ENCODE peak calls at places on chromosomes 6 and 20, in five cellular contexts. J is AG10803; L is kidney epithelial cell; B is thoracic aorta; D is CD4-positive, alpha-beta T cell. W is an unnamed sample.

GRCh38 chr20:19880256-19881079 is 122.4 kb downstream of the RIN2 start:
- DNase-seq in J (peak), L (peak), B (no peak), D (no peak), W (peak)

GRCh38 chr6:24919404-24919892 is 16.3 kb downstream of the RIPOR2 start:
- DNase-seq in J (no peak), L (no peak), B (no peak), D (no peak), W (no peak)

GRCh38 chr6:73234732-73235131 is 9.4 kb upstream of the KHDC1L start:
- DNase-seq in J (peak), L (no peak), B (no peak), D (no peak), W (peak)

GRCh38 chr6:144745434-144745833 is 460.3 kb downstream of the UTRN start:
- DNase-seq in J (peak), L (no peak), B (no peak), D (no peak), W (no peak)

GRCh38 chr6:112595841-112596240 is 248.7 kb downstream of the RFPL4B start:
- DNase-seq in J (no peak), L (no peak), B (no peak), D (no peak), W (no peak)

GRCh38 chr6:144840619-144841018 is 555.5 kb downstream of the UTRN start:
- DNase-seq in J (no peak), L (no peak), B (no peak), D (no peak), W (no peak)

GRCh38 chr6:118896339-118897136 is 2.6 kb downstream of the ASF1A start:
- DNase-seq in J (peak), L (no peak), B (no peak), D (no peak), W (peak)

GRCh38 chr20:51195419-51195901 is 172.6 kb upstream of the KCNG1 start:
- DNase-seq in J (peak), L (peak), B (no peak), D (no peak), W (no peak)

GRCh38 chr20:49431345-49431744 is 51.1 kb downstream of the KCNB1 start:
- DNase-seq in J (no peak), L (no peak), B (no peak), D (no peak), W (no peak)

GRCh38 chr6:111837641-111838500 is 35.4 kb downstream of the FYN start:
- DNase-seq in J (no peak), L (no peak), B (no peak), D (peak), W (no peak)

GRCh38 chr20:2984956-2985661 is 58.3 kb upstream of the GNRH2 start:
- DNase-seq in J (peak), L (peak), B (no peak), D (no peak), W (peak)

GRCh38 chr6:130421567-130421966 is 55.8 kb downstream of the TMEM200A start:
- DNase-seq in J (peak), L (peak), B (no peak), D (no peak), W (peak)

GRCh38 chr20:59028812-59029211 is 3.3 kb downstream of the ATP5F1E start:
- DNase-seq in J (no peak), L (no peak), B (no peak), D (no peak), W (no peak)

GRCh38 chr20:21266191-21266536 is 37.0 kb upstream of the XRN2 start:
- DNase-seq in J (no peak), L (no peak), B (no peak), D (no peak), W (no peak)

GRCh38 chr6:36793296-36793912 is 45.8 kb downstream of the CPNE5 start:
- DNase-seq in J (no peak), L (no peak), B (no peak), D (no peak), W (no peak)

GRCh38 chr6:90098025-90098474 is 198.6 kb downstream of the BACH2 start:
- DNase-seq in J (peak), L (peak), B (peak), D (peak), W (peak)

GRCh38 chr20:34705383-34706021 is 1.4 kb downstream of the TP53INP2 start:
- DNase-seq in J (peak), L (no peak), B (no peak), D (no peak), W (peak)

GRCh38 chr6:106517699-106518098 is 111.6 kb downstream of the RTN4IP1 start:
- DNase-seq in J (no peak), L (no peak), B (no peak), D (no peak), W (no peak)

GRCh38 chr20:41078329-41078728 is 49.7 kb downstream of the TOP1 start:
- DNase-seq in J (peak), L (no peak), B (no peak), D (no peak), W (peak)
- TF ChIP-seq CTCF in J (peak), L (peak), B (peak), D (peak), W (peak)

GRCh38 chr6:79250559-79250958 is 16.1 kb upstream of the HMGN3 start:
- DNase-seq in J (no peak), L (no peak), B (no peak), D (no peak), W (no peak)

GRCh38 chr6:79249136-79249535 is 14.7 kb upstream of the HMGN3 start:
- DNase-seq in J (no peak), L (no peak), B (no peak), D (no peak), W (no peak)

GRCh38 chr6:79246891-79247290 is 12.4 kb upstream of the HMGN3 start:
- DNase-seq in J (no peak), L (no peak), B (no peak), D (no peak), W (no peak)

GRCh38 chr6:79250107-79250514 is 15.6 kb upstream of the HMGN3 start:
- DNase-seq in J (no peak), L (no peak), B (no peak), D (no peak), W (no peak)
- TF ChIP-seq CTCF in J (peak), L (peak), B (no peak), D (no peak), W (peak)

DNA sequence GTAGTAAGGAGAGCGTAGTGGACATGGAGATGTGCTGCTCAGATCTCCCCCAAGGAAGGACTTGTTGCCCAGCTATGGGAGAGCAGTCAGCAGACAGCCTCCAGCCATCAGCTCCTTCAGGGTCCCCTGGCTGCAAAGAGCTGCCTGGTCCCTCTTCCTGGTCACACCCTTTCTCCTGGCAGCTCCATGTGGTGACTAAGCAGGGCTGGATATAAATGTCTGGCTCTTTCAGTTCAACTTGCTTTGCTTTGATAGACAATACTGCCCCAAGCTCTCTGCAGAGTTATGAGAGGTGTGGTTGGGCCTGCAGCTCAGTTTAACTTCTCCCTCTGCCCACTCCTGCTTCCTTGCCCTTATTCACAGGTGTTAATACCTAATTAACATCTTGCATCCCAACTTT is 64.1 kb upstream of the DDR1 start:
- DNase-seq in J (peak), L (no peak), B (peak), D (no peak), W (peak)
- TF ChIP-seq CTCF in J (peak), L (peak), B (no peak), D (no peak), W (no peak)

GRCh38 chr6:85676086-85676729 is 33.5 kb upstream of the SYNCRIP start:
- DNase-seq in J (peak), L (no peak), B (no peak), D (no peak), W (no peak)

GRCh38 chr6:85675030-85675819 is 32.5 kb upstream of the SYNCRIP start:
- DNase-seq in J (peak), L (peak), B (no peak), D (no peak), W (peak)

GRCh38 chr6:85678000-85678601 is 35.4 kb upstream of the SYNCRIP start:
- DNase-seq in J (no peak), L (no peak), B (peak), D (no peak), W (no peak)

GRCh38 chr6:85678602-85679444 is 36.1 kb upstream of the SYNCRIP start:
- DNase-seq in J (peak), L (peak), B (peak), D (peak), W (peak)

DNA sequence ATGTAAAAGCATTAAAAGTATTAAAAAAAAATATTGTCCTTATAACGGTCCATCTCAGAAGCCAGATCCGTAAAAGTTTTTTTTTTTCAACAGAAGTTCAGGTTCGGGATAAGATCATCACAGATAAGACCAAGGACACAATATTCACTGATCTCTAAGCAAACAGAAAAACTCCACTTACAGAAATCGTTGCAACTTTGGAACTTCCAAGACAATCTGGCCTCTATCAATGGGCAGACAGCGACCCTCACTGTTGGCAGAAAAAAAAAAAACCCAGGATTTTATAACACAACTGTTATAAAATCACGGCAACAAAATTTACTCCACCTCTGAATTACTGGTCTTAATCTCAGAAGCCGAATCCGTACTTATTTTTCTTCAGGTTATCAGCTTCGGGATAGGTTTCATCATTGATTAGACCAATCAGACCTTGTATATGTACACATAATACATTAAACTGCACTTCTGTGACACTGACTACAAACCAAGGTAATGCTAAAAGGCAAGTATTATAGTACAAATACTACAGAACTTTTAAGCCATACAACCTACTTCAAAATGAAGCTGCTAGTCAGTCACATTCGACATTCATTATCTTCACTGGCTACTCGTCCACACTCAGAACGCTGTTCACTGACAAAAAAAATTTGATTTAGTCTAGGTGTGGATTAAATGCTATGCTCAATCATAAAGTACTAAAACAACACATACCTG is 34.7 kb upstream of the SYNCRIP start:
- DNase-seq in J (peak), L (no peak), B (no peak), D (no peak), W (no peak)
- TF ChIP-seq CTCF in J (peak), L (no peak), B (no peak), D (peak), W (peak)

GRCh38 chr6:137868721-137869631 is 1.9 kb downstream of the TNFAIP3 start:
- DNase-seq in J (no peak), L (no peak), B (no peak), D (no peak), W (no peak)
- TF ChIP-seq CTCF in J (no peak), L (peak), B (no peak), D (no peak), W (no peak)

GRCh38 chr6:54266400-54266923 is 41.8 kb upstream of the TINAG start:
- DNase-seq in J (no peak), L (no peak), B (no peak), D (no peak), W (no peak)
- TF ChIP-seq CTCF in J (no peak), L (no peak), B (no peak), D (no peak), W (peak)

GRCh38 chr6:52503344-52503747 is 73.5 kb downstream of the TRAM2 start:
- DNase-seq in J (no peak), L (no peak), B (no peak), D (no peak), W (no peak)
- TF ChIP-seq CTCF in J (peak), L (peak), B (no peak), D (no peak), W (peak)

DNA sequence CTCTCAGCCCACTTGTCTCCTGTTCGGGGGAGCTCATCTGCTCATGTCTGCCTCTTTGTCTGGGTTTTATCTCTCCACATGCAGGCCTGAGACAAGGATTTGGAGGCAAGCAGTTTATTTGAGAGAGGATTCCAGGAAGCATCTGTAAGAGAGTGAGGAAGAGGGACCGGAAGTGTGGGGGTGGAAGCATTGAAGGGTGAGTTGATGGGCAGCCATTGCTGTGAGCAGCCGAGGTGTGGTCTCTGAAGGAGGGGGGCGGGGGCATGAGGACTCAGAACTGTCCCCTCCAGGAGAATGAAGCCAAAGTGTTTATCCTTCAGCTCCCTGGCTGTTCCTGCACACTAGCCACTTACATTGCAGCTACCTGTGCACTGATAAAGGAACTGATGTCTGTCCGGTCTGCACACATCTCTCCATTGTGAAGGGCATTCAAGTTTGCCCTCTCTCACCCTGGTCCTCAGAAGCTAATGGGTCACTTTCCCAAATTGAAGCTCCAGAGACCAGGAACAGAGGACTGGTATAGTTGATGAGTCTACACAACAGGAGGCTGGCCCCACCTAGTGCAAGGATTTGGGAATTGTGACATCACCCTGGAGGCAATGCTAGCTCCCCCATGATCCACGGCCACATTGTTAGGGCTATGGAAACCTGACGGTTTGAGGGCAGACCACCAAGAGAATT is 100.5 kb upstream of the FOXA2 start:
- DNase-seq in J (no peak), L (no peak), B (no peak), D (no peak), W (no peak)
- TF ChIP-seq CTCF in J (no peak), L (no peak), B (no peak), D (no peak), W (peak)

W was measured in HFFc6.